ENCODE peak calls at places on chromosomes 7 and 10, in four cellular contexts. P is HepG2, G is K562, U is Panc1. Z is an unnamed sample.

GRCh38 chr7:5396542-5396941 is 27.1 kb downstream of the TNRC18 start:
- DNase-seq in G (no peak), P (no peak), U (no peak), Z (peak; percentile 54)

GRCh38 chr7:11830004-11830403 is 2.0 kb downstream of the THSD7A start:
- DNase-seq in U (no peak), G (no peak), P (no peak), Z (no peak)

GRCh38 chr10:121843379-121843778 is 84.5 kb downstream of the ATE1 start:
- DNase-seq in U (no peak), G (no peak), P (peak; percentile 78), Z (no peak)

GRCh38 chr7:117274951-117275350 is 47.9 kb downstream of the WNT2 start:
- DNase-seq in P (no peak), U (no peak), G (no peak), Z (no peak)

GRCh38 chr7:45606050-45606449 is 31.9 kb downstream of the ADCY1 start:
- DNase-seq in U (no peak), P (no peak), G (no peak), Z (no peak)

GRCh38 chr10:15088428-15089261 is at the start of gene ACBD7:
- DNase-seq in U (no peak), P (peak; percentile 60), G (peak; percentile 98), Z (peak; percentile 52)

GRCh38 chr10:86657396-86658011 is 3.2 kb downstream of the OPN4 start:
- DNase-seq in U (no peak), G (no peak), P (no peak), Z (no peak)

GRCh38 chr10:118584181-118584954 is 11.1 kb downstream of the PRLHR start:
- DNase-seq in P (no peak), U (no peak), G (no peak), Z (no peak)

GRCh38 chr7:94556028-94556427 is 46.4 kb downstream of the CASD1 start:
- DNase-seq in P (no peak), G (no peak), U (no peak), Z (no peak)

GRCh38 chr10:1147810-1148209 is 91.6 kb downstream of the WDR37 start:
- DNase-seq in U (no peak), G (no peak), P (no peak), Z (no peak)

GRCh38 chr7:31443457-31443856 is 70.4 kb upstream of the ITPRID1 start:
- DNase-seq in G (peak; percentile 58), U (peak; percentile 30), P (peak; percentile 26), Z (peak; percentile 32)

GRCh38 chr7:115217373-115217772 is 295.5 kb downstream of the MDFIC start:
- DNase-seq in P (no peak), U (no peak), G (no peak), Z (no peak)

DNA sequence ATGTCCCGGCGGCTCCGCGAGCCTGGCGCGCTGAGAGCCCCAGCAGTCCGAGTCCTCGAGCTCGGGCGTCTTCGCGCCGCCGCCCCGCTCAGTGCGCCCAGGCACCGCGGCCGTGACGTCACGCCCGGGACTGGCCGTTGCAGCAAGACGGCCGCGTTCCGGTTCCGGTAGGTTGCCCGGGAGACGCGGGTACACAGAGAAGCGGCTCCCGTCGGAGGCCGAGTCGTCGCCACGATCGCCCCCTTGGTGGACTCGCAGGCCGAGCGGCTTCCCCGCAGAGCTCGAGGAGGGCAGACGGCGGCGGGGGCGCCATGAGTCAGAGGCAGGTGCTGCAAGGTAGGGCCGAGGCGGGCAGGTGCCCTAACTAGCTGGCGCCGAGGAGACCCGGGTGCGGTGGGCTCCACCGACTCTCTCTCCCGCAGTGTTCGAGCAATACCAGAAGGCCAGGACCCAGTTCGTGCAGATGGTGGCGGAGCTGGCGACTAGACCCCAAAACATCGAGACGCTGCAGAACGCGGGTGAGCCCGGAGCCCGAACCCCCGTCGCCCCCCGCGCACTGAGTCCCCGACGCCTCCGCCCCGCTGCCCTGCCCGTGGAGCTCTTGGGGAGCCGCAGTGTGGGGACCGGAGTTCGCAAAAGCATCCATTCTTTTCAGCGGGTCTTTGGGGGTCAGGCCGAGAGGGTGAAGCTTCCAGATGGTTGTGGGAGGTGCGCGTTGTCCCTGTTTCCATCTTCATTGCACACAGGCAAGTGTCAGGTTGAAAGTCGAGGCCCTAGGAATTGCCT is at the start of gene SPAG6:
- DNase-seq in U (no peak), G (no peak), P (no peak), Z (no peak)
- TF ChIP-seq TCF7L2 in U (no peak), G (no peak), P (no peak), Z (no peak)

GRCh38 chr10:64760371-64760770 is 1239.2 kb downstream of the REEP3 start:
- DNase-seq in U (no peak), G (no peak), P (no peak), Z (no peak)
- TF ChIP-seq TCF7L2 in U (no peak), G (no peak), P (no peak), Z (no peak)

GRCh38 chr10:22666287-22667092 is 47.9 kb downstream of the PIP4K2A start:
- DNase-seq in P (peak; percentile 18), U (no peak), G (peak; percentile 25), Z (no peak)
- TF ChIP-seq TCF7L2 in P (no peak), U (no peak), G (no peak), Z (no peak)

DNA sequence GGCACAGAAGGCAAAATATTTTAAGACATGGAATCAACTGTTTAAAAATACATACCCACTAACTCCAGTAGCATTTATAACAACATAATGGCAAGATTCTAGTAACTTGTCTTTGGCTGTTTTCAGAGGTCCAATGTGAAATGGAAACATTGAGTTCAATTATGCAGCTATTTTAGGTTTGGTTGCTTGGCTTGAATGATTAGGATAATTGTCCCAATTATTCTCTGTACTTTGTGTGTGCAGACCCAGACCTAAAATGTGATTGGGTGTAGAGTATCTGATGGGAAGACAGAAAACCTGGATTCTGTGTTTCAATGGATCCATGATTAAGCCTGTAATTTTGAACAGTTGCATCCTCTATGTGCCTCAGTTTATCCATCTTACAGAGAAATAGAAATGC is 392.7 kb upstream of the NFE2L3 start:
- DNase-seq in U (no peak), P (no peak), G (no peak), Z (no peak)
- TF ChIP-seq TCF7L2 in U (no peak), P (no peak), G (no peak), Z (no peak)

GRCh38 chr7:108824840-108825540 is 255.3 kb downstream of the DNAJB9 start:
- DNase-seq in P (no peak), G (no peak), U (no peak), Z (peak; percentile 26)
- TF ChIP-seq TCF7L2 in P (no peak), G (no peak), U (no peak), Z (no peak)

GRCh38 chr10:88565072-88565471 is 18.0 kb downstream of the RNLS start:
- DNase-seq in U (no peak), G (no peak), P (no peak), Z (peak; percentile 12)
- TF ChIP-seq TCF7L2 in U (no peak), G (no peak), P (no peak), Z (no peak)

GRCh38 chr7:155986497-155987160 is 174.4 kb upstream of the SHH start:
- DNase-seq in U (no peak), P (no peak), G (no peak), Z (no peak)

GRCh38 chr7:155991470-155991869 is 179.2 kb upstream of the SHH start:
- DNase-seq in P (no peak), G (no peak), U (no peak), Z (no peak)

GRCh38 chr7:155987681-155988080 is 175.4 kb upstream of the SHH start:
- DNase-seq in U (no peak), P (no peak), G (no peak), Z (no peak)

GRCh38 chr7:155985518-155986427 is 173.5 kb upstream of the SHH start:
- DNase-seq in U (no peak), P (no peak), G (no peak), Z (no peak)

DNA sequence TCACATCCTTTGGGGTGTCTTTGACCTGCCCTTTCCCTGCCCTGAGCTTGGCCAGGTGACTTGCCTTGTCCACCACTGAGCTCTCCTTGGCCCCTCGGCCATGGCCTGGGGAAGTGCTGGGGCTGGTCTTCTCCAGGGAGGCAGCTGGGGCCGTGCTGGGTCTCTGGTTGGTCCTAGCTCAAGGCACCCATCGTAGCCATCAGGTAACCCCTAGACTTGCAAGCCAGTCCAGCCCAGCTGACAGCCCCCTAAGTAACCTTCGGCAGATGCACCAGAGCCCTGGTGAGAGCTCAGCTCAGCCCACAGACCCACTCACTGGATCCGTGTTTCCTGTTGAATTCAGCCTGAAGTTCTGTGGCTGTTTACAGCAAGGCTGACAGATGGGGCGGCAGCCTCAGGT is 176.2 kb upstream of the SHH start:
- DNase-seq in P (no peak), G (no peak), U (no peak), Z (no peak)
- TF ChIP-seq TCF7L2 in P (no peak), G (no peak), U (no peak), Z (no peak)

Z was measured in HCT116.